ENCODE peak calls at places on chromosome 4, in ten cellular contexts. K is NCI-H1092; C is mucosa of descending colon; O is M059J; N is HFF-Myc; T is nucleus accumbens; W is bronchial epithelial cell; Q is A549; S is activated naive CD4-positive, alpha-beta T cell treated with anti-CD3 and anti-CD28 coated beads, Interleukin-2, amount 10 ng/mL, durations not matched to agents 7 days and 5 days; M is colonic mucosa. B is an unnamed sample.

GRCh38 chr4:128582319-128582948 is 227.1 kb upstream of the JADE1 start:
- DNase-seq in O (no peak), T (no peak), K (no peak), S (no peak), W (peak; percentile 13), N (no peak), C (no peak), M (no peak), Q (no peak), B (no peak)

GRCh38 chr4:30744957-30745640 is 24.9 kb downstream of the PCDH7 start:
- DNase-seq in W (no peak), K (no peak), S (no peak), N (no peak), M (no peak), T (no peak), Q (no peak), C (no peak), O (no peak), B (no peak)

GRCh38 chr4:158015241-158015640 is 157.6 kb downstream of the GASK1B start:
- DNase-seq in Q (no peak), M (no peak), S (no peak), N (no peak), C (no peak), O (peak; percentile 77), K (no peak), T (no peak), W (peak; percentile 64), B (no peak)

GRCh38 chr4:1072830-1073446 is 40.4 kb downstream of the RNF212 start:
- DNase-seq in N (peak; percentile 25), K (peak; percentile 26), S (peak; percentile 69), T (no peak), W (peak; percentile 60), C (no peak), O (peak; percentile 65), Q (peak; percentile 59), M (peak; percentile 79), B (peak; percentile 63)

GRCh38 chr4:163654621-163655020 is 160.1 kb downstream of the TMA16 start:
- DNase-seq in W (no peak), O (no peak), N (no peak), S (no peak), M (no peak), T (no peak), K (no peak), Q (no peak), C (no peak), B (no peak)

GRCh38 chr4:56389558-56389957 is 2.3 kb upstream of the AASDH start:
- DNase-seq in S (no peak), C (no peak), N (no peak), T (no peak), O (no peak), Q (no peak), M (no peak), W (no peak), K (no peak), B (no peak)

GRCh38 chr4:119498520-119498919 is 130.1 kb downstream of the PDE5A start:
- DNase-seq in M (no peak), K (peak; percentile 67), T (no peak), O (no peak), C (no peak), N (no peak), Q (no peak), S (no peak), W (no peak), B (no peak)

GRCh38 chr4:73103799-73104503 is 34.4 kb upstream of the COX18 start:
- DNase-seq in W (peak; percentile 4), M (no peak), O (peak; percentile 4), N (peak; percentile 22), S (no peak), K (no peak), T (no peak), Q (peak; percentile 60), C (no peak), B (no peak)

GRCh38 chr4:23373269-23373668 is 516.6 kb downstream of the PPARGC1A start:
- DNase-seq in M (peak; percentile 43), N (no peak), K (no peak), S (no peak), Q (peak; percentile 43), O (peak; percentile 87), C (no peak), T (no peak), W (peak; percentile 97), B (no peak)

GRCh38 chr4:123505457-123506310 is 109.1 kb downstream of the SPRY1 start:
- DNase-seq in O (peak; percentile 29), K (peak; percentile 97), M (peak; percentile 37), C (peak; percentile 63), N (no peak), S (peak; percentile 29), Q (peak; percentile 49), W (peak; percentile 38), T (peak; percentile 24), B (peak; percentile 87)